ENCODE peak calls at places on chromosomes 16 and 17, in nine cellular contexts. I is psoas muscle, M is WERI-Rb-1, O is GM23338, Y is IMR-90, C is tibial nerve, U is body of pancreas, J is A549, K is uterus. S is an unnamed sample.

GRCh38 chr16:71230122-71230845 is at the start of gene HYDIN:
- DNase-seq in I (no peak), M (no peak), O (peak), Y (peak), C (no peak), U (peak), J (peak), K (no peak), S (no peak)

GRCh38 chr16:12532871-12533610 is 270.6 kb downstream of the CPPED1 start:
- DNase-seq in I (no peak), M (no peak), O (no peak), Y (no peak), C (no peak), U (no peak), J (no peak), K (no peak), S (no peak)

GRCh38 chr16:1413684-1414531 is 596 bp downstream of the UNKL start:
- DNase-seq in I (peak), M (peak), O (peak), Y (peak), C (peak), U (peak), J (peak), K (peak), S (no peak)

GRCh38 chr16:75294773-75295172 is 43.3 kb upstream of the BCAR1 start:
- DNase-seq in I (no peak), M (no peak), O (no peak), Y (no peak), C (no peak), U (no peak), J (no peak), K (no peak), S (no peak)

GRCh38 chr16:54585966-54586365 is 299.4 kb upstream of the IRX3 start:
- DNase-seq in I (no peak), M (peak), O (no peak), Y (no peak), C (no peak), U (no peak), J (no peak), K (no peak), S (no peak)

GRCh38 chr17:77728871-77729270 is 229.6 kb upstream of the TNRC6C start:
- DNase-seq in I (no peak), M (no peak), O (no peak), Y (no peak), C (no peak), U (no peak), J (no peak), K (no peak), S (peak)

GRCh38 chr16:54444851-54445523 is 158.4 kb upstream of the IRX3 start:
- DNase-seq in I (no peak), M (no peak), O (no peak), Y (no peak), C (no peak), U (no peak), J (no peak), K (no peak), S (no peak)

GRCh38 chr17:48409607-48410006 is 20.4 kb downstream of the SKAP1 start:
- DNase-seq in I (no peak), M (no peak), O (no peak), Y (no peak), C (no peak), U (no peak), J (no peak), K (no peak), S (no peak)

GRCh38 chr16:20611350-20611902 is 35.3 kb upstream of the ACSM2B start:
- DNase-seq in I (peak), M (peak), O (no peak), Y (no peak), C (no peak), U (peak), J (no peak), K (no peak), S (peak)

GRCh38 chr17:81345211-81346089 is 49.8 kb upstream of the BAHCC1 start:
- DNase-seq in I (peak), M (peak), O (peak), Y (peak), C (peak), U (peak), J (peak), K (peak), S (peak)

GRCh38 chr17:57669671-57670529 is 75.2 kb downstream of the CCDC182 start:
- DNase-seq in I (no peak), M (peak), O (no peak), Y (no peak), C (no peak), U (no peak), J (no peak), K (no peak), S (peak)

GRCh38 chr16:12184419-12184831 is 207.9 kb downstream of the SNX29 start:
- DNase-seq in I (no peak), M (no peak), O (no peak), Y (no peak), C (no peak), U (no peak), J (no peak), K (no peak), S (no peak)

GRCh38 chr16:68575082-68575481 is 36.0 kb downstream of the ZFP90 start:
- DNase-seq in I (no peak), M (no peak), O (no peak), Y (no peak), C (no peak), U (no peak), J (no peak), K (no peak), S (no peak)

GRCh38 chr16:19858006-19858653 is 26.5 kb downstream of the GPRC5B start:
- DNase-seq in I (no peak), M (no peak), O (no peak), Y (no peak), C (no peak), U (no peak), J (no peak), K (no peak), S (no peak)

GRCh38 chr17:9564104-9564503 is 11.5 kb downstream of the STX8 start:
- DNase-seq in I (no peak), M (no peak), O (no peak), Y (no peak), C (no peak), U (no peak), J (no peak), K (no peak), S (no peak)

GRCh38 chr17:69480197-69480596 is 65.7 kb downstream of the MAP2K6 start:
- DNase-seq in I (peak), M (no peak), O (no peak), Y (no peak), C (peak), U (peak), J (no peak), K (no peak), S (no peak)

GRCh38 chr17:78535285-78536197 is 41.7 kb downstream of the DNAH17 start:
- DNase-seq in I (no peak), M (no peak), O (no peak), Y (no peak), C (no peak), U (no peak), J (no peak), K (no peak), S (no peak)

GRCh38 chr17:45867171-45867570 is 22.5 kb downstream of the SPPL2C start:
- DNase-seq in I (no peak), M (no peak), O (no peak), Y (no peak), C (no peak), U (no peak), J (no peak), K (no peak), S (no peak)

GRCh38 chr16:392450-393027 is 4.5 kb upstream of the NME4 start:
- DNase-seq in I (no peak), M (no peak), O (no peak), Y (no peak), C (no peak), U (no peak), J (no peak), K (no peak), S (no peak)

GRCh38 chr17:18093616-18094408 is 6.1 kb downstream of the DRG2 start:
- DNase-seq in I (peak), M (peak), O (peak), Y (peak), C (no peak), U (peak), J (peak), K (no peak), S (no peak)
- TF ChIP-seq CTCF in I (peak), M (peak), O (peak), Y (peak), C (no peak), U (no peak), J (peak), K (no peak), S (no peak)

DNA sequence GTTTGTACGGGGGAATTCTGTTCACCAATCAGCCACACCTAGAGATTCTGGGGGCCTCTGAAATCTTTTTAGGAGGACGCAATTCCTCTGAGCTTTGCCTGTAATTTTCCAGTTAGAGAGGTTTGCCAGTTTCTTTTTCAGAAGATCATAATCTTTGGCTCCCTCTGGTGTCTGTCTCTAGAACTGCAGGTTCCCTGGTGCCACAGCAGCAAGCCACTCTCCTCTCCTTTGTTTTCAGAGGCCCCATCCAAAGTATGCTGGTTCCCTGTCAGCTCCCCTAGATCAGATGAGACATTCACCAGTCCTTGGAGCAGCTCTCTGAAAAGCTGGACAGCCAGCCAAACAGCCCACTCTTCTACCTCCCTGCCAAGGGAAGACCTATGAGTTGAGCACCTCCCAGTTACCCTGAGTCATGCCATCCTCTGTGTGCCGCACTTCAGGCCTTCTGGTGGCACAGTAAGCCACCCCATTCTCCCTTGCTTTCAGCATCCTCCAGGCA is 36.1 kb downstream of the RNF112 start:
- DNase-seq in I (no peak), M (peak), O (peak), Y (peak), C (peak), U (peak), J (peak), K (peak), S (peak)
- H3K4me3 ChIP-seq in I (no peak), M (no peak), O (no peak), Y (no peak), C (no peak), U (no peak), J (no peak), K (no peak), S (no peak)

GRCh38 chr17:36845916-36846315 is 91.4 kb upstream of the LHX1 start:
- DNase-seq in I (no peak), M (no peak), O (no peak), Y (no peak), C (no peak), U (no peak), J (no peak), K (no peak), S (no peak)

GRCh38 chr17:36844601-36845000 is 92.7 kb upstream of the LHX1 start:
- DNase-seq in I (no peak), M (no peak), O (no peak), Y (no peak), C (no peak), U (no peak), J (no peak), K (no peak), S (no peak)

GRCh38 chr17:36848008-36848902 is 89.0 kb upstream of the LHX1 start:
- DNase-seq in I (no peak), M (no peak), O (no peak), Y (no peak), C (no peak), U (no peak), J (no peak), K (no peak), S (no peak)

GRCh38 chr17:36847293-36847645 is 90.0 kb upstream of the LHX1 start:
- DNase-seq in I (no peak), M (no peak), O (no peak), Y (no peak), C (no peak), U (no peak), J (no peak), K (no peak), S (no peak)

GRCh38 chr17:36846410-36847292 is 90.6 kb upstream of the LHX1 start:
- DNase-seq in I (no peak), M (no peak), O (no peak), Y (no peak), C (no peak), U (no peak), J (no peak), K (no peak), S (no peak)
- H3K27ac ChIP-seq in I (no peak), M (no peak), O (no peak), Y (no peak), C (no peak), U (no peak), J (no peak), K (no peak), S (no peak)

GRCh38 chr16:14248791-14249190 is 177.7 kb downstream of the MRTFB start:
- DNase-seq in I (no peak), M (no peak), O (no peak), Y (no peak), C (no peak), U (no peak), J (no peak), K (no peak), S (no peak)

GRCh38 chr16:14244344-14245010 is 173.4 kb downstream of the MRTFB start:
- DNase-seq in I (no peak), M (no peak), O (no peak), Y (peak), C (no peak), U (no peak), J (no peak), K (no peak), S (no peak)

GRCh38 chr16:14251419-14251818 is 180.3 kb downstream of the MRTFB start:
- DNase-seq in I (no peak), M (no peak), O (no peak), Y (no peak), C (no peak), U (no peak), J (no peak), K (no peak), S (no peak)

GRCh38 chr16:14252860-14253259 is 181.7 kb downstream of the MRTFB start:
- DNase-seq in I (no peak), M (no peak), O (no peak), Y (no peak), C (no peak), U (no peak), J (no peak), K (no peak), S (no peak)

DNA sequence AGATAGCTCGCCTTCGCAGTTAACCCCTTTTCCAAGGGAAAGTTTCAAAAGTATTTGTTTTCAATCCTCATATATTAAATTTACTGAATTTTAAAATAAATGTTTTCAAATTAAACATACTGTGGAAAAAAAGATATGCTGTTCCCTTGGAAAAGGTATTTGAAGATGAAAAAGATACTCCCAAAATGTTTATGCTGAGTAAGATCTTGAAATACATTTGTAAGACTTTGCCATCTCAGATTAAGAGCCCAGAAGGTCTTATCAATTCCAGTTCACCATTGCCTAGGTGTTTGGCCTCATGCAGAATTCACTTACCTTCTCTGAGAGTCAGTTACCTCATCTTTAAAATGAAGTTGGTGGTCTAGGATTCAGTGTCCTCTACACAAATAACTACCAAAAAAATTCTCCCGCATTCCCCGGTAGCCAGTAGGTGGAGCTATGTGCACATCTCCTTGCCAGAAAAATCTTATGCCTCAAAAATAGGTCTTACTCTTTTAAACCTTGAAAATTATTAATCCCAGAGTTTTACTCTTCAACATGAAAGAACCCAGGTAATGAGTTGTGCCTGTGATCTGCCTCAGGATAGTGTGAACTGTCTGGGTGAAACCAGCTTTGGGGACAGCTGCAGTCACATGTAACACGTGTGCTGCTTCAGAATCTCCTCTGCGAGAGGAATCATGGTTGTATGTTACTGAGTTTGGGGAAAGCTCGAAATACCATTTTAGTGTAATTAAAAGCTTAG is 178.3 kb downstream of the MRTFB start:
- DNase-seq in I (no peak), M (peak), O (peak), Y (peak), C (peak), U (peak), J (peak), K (peak), S (no peak)
- TF ChIP-seq CTCF in I (peak), M (peak), O (peak), Y (peak), C (peak), U (peak), J (peak), K (peak), S (peak)

DNA sequence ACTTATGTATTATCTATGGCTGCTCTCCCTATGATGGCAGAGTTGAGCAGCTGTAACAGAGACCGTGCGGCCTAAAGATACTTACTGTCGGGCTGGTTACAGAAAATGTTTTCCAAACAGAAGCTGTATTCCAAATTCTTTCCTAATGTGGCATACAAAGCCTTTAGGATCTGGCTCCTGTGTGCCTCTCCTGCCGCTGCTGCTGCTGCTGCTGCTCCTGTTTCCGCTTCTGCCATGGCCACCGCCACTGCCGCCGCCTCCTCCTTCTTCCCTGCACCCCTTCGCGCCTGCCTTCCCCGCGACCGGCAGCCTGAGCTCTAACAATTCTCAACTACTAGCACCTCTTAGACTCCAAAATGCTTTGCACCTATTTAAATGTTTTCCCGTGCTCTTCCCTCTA is 263.9 kb upstream of the TBX2 start:
- DNase-seq in I (peak), M (no peak), O (no peak), Y (no peak), C (no peak), U (no peak), J (no peak), K (no peak), S (no peak)
- H3K4me3 ChIP-seq in I (peak), M (no peak), O (no peak), Y (no peak), C (peak), U (no peak), J (no peak), K (no peak), S (peak)

GRCh38 chr16:48024042-48024441 is 131.8 kb downstream of the ABCC12 start:
- DNase-seq in I (no peak), M (no peak), O (no peak), Y (no peak), C (no peak), U (no peak), J (no peak), K (no peak), S (no peak)
- H3K27ac ChIP-seq in I (no peak), M (no peak), O (no peak), Y (no peak), C (no peak), U (no peak), J (no peak), K (no peak), S (no peak)

DNA sequence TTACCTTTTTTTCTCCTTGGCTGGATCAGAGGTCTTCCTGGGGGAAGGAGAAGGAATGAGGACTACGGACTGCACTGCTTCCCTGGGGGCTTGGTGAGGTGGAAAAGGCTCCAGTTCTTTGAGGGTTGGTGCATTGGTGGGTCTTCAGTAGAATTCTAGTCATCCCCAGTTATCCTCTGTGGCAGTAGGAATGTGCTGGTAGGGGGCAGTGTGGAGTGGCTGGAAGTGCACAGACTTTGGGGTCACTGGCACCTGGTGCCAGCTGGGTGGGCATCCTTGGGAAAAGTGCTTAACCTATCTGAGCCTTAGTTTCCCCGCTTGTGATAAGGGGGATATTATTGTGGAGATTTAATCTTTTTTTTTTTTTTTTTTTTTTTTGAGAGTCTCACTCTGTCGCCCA is 6.3 kb downstream of the TAC4 start:
- DNase-seq in I (no peak), M (no peak), O (no peak), Y (no peak), C (no peak), U (no peak), J (no peak), K (no peak), S (no peak)
- TF ChIP-seq CTCF in I (no peak), M (peak), O (peak), Y (no peak), C (no peak), U (no peak), J (no peak), K (no peak), S (no peak)

GRCh38 chr16:88826070-88826840 is 14.5 kb upstream of the APRT start:
- DNase-seq in I (no peak), M (no peak), O (no peak), Y (no peak), C (no peak), U (no peak), J (no peak), K (no peak), S (no peak)
- H3K4me3 ChIP-seq in I (no peak), M (no peak), O (no peak), Y (no peak), C (no peak), U (no peak), J (no peak), K (no peak), S (no peak)

DNA sequence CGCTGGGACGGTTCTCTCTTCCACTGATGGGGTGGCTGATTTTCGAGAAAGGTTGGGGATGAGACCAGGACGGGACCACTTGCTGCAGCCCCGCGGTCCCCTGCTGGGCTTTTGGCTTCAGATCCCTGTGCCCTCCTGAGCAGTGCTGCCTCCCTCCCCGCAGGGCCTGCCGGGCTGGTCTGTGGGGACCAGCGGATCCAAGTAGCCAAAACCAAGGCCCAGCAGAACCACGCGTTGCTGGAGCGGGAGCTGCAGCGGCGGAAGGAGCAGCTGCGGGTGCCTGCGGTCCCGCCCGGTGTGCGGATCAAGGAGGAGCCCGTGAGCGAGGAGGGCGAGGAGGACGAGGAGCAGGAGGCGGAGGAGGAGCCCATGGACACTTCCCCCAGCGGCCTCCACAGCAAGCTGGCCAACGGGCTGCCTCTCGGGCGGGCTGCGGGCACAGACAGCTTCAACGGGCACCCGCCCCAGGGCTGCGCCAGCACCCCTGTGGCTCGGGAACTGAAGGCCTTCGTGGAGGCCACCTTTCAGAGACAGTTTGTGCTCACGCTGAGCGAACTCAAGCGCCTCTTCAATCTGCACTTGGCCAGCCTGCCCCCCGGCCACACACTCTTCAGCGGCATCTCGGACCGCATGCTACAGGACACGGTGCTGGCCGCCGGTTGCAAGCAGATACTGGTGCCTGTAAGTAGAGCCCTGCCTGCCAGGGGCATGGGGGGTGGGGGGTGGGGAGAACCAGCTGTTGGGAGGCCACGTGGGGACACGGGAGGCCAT is 28.6 kb downstream of the POLR3E start:
- DNase-seq in I (no peak), M (no peak), O (no peak), Y (no peak), C (no peak), U (no peak), J (no peak), K (no peak), S (no peak)
- H3K27ac ChIP-seq in I (no peak), M (no peak), O (no peak), Y (no peak), C (no peak), U (no peak), J (no peak), K (no peak), S (no peak)